ENCODE peak calls at places on chromosomes 4 and X, in eight cellular contexts. One of them, this sample, is unnamed.
A peak's percentile ranks its signal among the peaks of the same experiment; 100 is the strongest.

GRCh38 chr4:162229670-162230069 is 65.9 kb upstream of the FSTL5 start:
- DNase-seq in HFF-Myc: no peak
- DNase-seq in astrocyte of the spinal cord: peak; percentile 3
- DNase-seq in suprapubic skin: no peak
- DNase-seq in left lung: no peak
- DNase-seq in epithelial cell of esophagus: peak; percentile 55
- DNase-seq in AG10803: no peak
- DNase-seq in gastrocnemius medialis: no peak
- DNase-seq in this sample: no peak

GRCh38 chrX:1239681-1240142 is 27.3 kb upstream of the CRLF2 start:
- DNase-seq in HFF-Myc: no peak
- DNase-seq in astrocyte of the spinal cord: no peak
- DNase-seq in suprapubic skin: peak; percentile 85
- DNase-seq in left lung: peak; percentile 95
- DNase-seq in epithelial cell of esophagus: no peak
- DNase-seq in AG10803: no peak
- DNase-seq in gastrocnemius medialis: peak; percentile 8
- DNase-seq in this sample: no peak

GRCh38 chrX:31487946-31488345 is 416.1 kb upstream of the FTHL17 start:
- DNase-seq in HFF-Myc: no peak
- DNase-seq in astrocyte of the spinal cord: no peak
- DNase-seq in suprapubic skin: no peak
- DNase-seq in left lung: no peak
- DNase-seq in epithelial cell of esophagus: no peak
- DNase-seq in AG10803: no peak
- DNase-seq in gastrocnemius medialis: no peak
- DNase-seq in this sample: no peak

GRCh38 chrX:105822138-105823091 is at the start of gene NRK:
- DNase-seq in HFF-Myc: no peak
- DNase-seq in astrocyte of the spinal cord: peak; percentile 42
- DNase-seq in suprapubic skin: no peak
- DNase-seq in left lung: peak; percentile 49
- DNase-seq in epithelial cell of esophagus: peak; percentile 0
- DNase-seq in AG10803: no peak
- DNase-seq in gastrocnemius medialis: no peak
- DNase-seq in this sample: peak; percentile 29

GRCh38 chr4:73776363-73776762 is 36.0 kb downstream of the CXCL8 start:
- DNase-seq in HFF-Myc: peak; percentile 39
- DNase-seq in astrocyte of the spinal cord: peak; percentile 96
- DNase-seq in suprapubic skin: no peak
- DNase-seq in left lung: no peak
- DNase-seq in epithelial cell of esophagus: peak; percentile 34
- DNase-seq in AG10803: peak; percentile 70
- DNase-seq in gastrocnemius medialis: peak; percentile 40
- DNase-seq in this sample: no peak

GRCh38 chr4:161554372-161554990 is 609.3 kb downstream of the FSTL5 start:
- DNase-seq in HFF-Myc: no peak
- DNase-seq in astrocyte of the spinal cord: peak; percentile 86
- DNase-seq in suprapubic skin: no peak
- DNase-seq in left lung: no peak
- DNase-seq in epithelial cell of esophagus: peak; percentile 66
- DNase-seq in AG10803: peak; percentile 20
- DNase-seq in gastrocnemius medialis: no peak
- DNase-seq in this sample: no peak

GRCh38 chrX:3215249-3215648 is 131.2 kb downstream of the MXRA5 start:
- DNase-seq in HFF-Myc: no peak
- DNase-seq in astrocyte of the spinal cord: no peak
- DNase-seq in suprapubic skin: no peak
- DNase-seq in left lung: no peak
- DNase-seq in epithelial cell of esophagus: no peak
- DNase-seq in AG10803: no peak
- DNase-seq in gastrocnemius medialis: no peak
- DNase-seq in this sample: no peak

GRCh38 chr4:91325495-91325894 is 978.3 kb upstream of the GRID2 start:
- DNase-seq in HFF-Myc: no peak
- DNase-seq in astrocyte of the spinal cord: peak; percentile 86
- DNase-seq in suprapubic skin: no peak
- DNase-seq in left lung: no peak
- DNase-seq in epithelial cell of esophagus: peak; percentile 79
- DNase-seq in AG10803: no peak
- DNase-seq in gastrocnemius medialis: no peak
- DNase-seq in this sample: no peak

GRCh38 chr4:123564758-123565346 is 168.3 kb downstream of the SPRY1 start:
- DNase-seq in HFF-Myc: no peak
- DNase-seq in astrocyte of the spinal cord: peak; percentile 58
- DNase-seq in suprapubic skin: no peak
- DNase-seq in left lung: no peak
- DNase-seq in epithelial cell of esophagus: peak; percentile 84
- DNase-seq in AG10803: peak; percentile 69
- DNase-seq in gastrocnemius medialis: peak; percentile 15
- DNase-seq in this sample: peak; percentile 16

GRCh38 chr4:2256781-2257191 is 5.1 kb downstream of the MXD4 start:
- DNase-seq in HFF-Myc: no peak
- DNase-seq in astrocyte of the spinal cord: no peak
- DNase-seq in suprapubic skin: peak; percentile 69
- DNase-seq in left lung: peak; percentile 72
- DNase-seq in epithelial cell of esophagus: no peak
- DNase-seq in AG10803: no peak
- DNase-seq in gastrocnemius medialis: peak; percentile 29
- DNase-seq in this sample: no peak

GRCh38 chr4:80069837-80070788 is 2.9 kb downstream of the ANTXR2 start:
- DNase-seq in HFF-Myc: no peak
- DNase-seq in astrocyte of the spinal cord: peak; percentile 22
- DNase-seq in suprapubic skin: no peak
- DNase-seq in left lung: no peak
- DNase-seq in epithelial cell of esophagus: peak; percentile 70
- DNase-seq in AG10803: no peak
- DNase-seq in gastrocnemius medialis: no peak
- DNase-seq in this sample: no peak

GRCh38 chr4:51894246-51894645 is 51.3 kb downstream of the DCUN1D4 start:
- DNase-seq in HFF-Myc: no peak
- DNase-seq in astrocyte of the spinal cord: peak; percentile 20
- DNase-seq in suprapubic skin: no peak
- DNase-seq in left lung: no peak
- DNase-seq in epithelial cell of esophagus: peak; percentile 40
- DNase-seq in AG10803: peak; percentile 34
- DNase-seq in gastrocnemius medialis: no peak
- DNase-seq in this sample: no peak

GRCh38 chr4:126604273-126604867 is 1028.4 kb upstream of the INTU start:
- DNase-seq in HFF-Myc: no peak
- DNase-seq in astrocyte of the spinal cord: peak; percentile 65
- DNase-seq in suprapubic skin: no peak
- DNase-seq in left lung: no peak
- DNase-seq in epithelial cell of esophagus: peak; percentile 54
- DNase-seq in AG10803: peak; percentile 62
- DNase-seq in gastrocnemius medialis: no peak
- DNase-seq in this sample: peak; percentile 22

GRCh38 chrX:21926116-21926515 is 14.4 kb upstream of the SMS start:
- DNase-seq in HFF-Myc: no peak
- DNase-seq in astrocyte of the spinal cord: no peak
- DNase-seq in suprapubic skin: no peak
- DNase-seq in left lung: no peak
- DNase-seq in epithelial cell of esophagus: no peak
- DNase-seq in AG10803: peak; percentile 39
- DNase-seq in gastrocnemius medialis: no peak
- DNase-seq in this sample: no peak

GRCh38 chrX:153060095-153060445 is 3.8 kb downstream of the PNMA3 start:
- DNase-seq in HFF-Myc: no peak
- DNase-seq in astrocyte of the spinal cord: no peak
- DNase-seq in suprapubic skin: no peak
- DNase-seq in left lung: no peak
- DNase-seq in epithelial cell of esophagus: no peak
- DNase-seq in AG10803: no peak
- DNase-seq in gastrocnemius medialis: no peak
- DNase-seq in this sample: no peak

GRCh38 chr4:687048-687974 is 1.6 kb downstream of the SLC49A3 start:
- DNase-seq in HFF-Myc: peak; percentile 57
- DNase-seq in astrocyte of the spinal cord: peak; percentile 78
- DNase-seq in suprapubic skin: peak; percentile 96
- DNase-seq in left lung: peak; percentile 98
- DNase-seq in epithelial cell of esophagus: peak; percentile 87
- DNase-seq in AG10803: peak; percentile 87
- DNase-seq in gastrocnemius medialis: peak; percentile 95
- DNase-seq in this sample: no peak

DNA sequence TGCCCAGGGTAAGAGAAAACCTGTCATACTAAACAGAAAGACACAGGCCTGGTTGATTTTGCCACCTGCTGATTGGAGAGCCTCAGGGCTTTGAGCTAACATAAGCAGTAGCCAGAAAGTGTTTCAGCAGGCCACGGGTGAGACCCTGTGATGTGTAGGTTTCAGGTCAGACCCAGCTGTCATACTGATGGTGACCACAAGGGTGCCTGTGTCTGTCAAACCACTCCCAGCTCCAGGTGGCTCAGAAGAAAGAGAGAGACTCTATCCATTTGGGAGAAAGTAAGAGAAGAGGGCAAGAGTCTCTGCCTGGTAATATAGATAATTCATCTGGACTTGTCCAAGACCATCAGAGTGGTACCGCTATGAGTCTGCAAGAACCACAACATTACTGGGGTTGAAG is 72.8 kb upstream of the NLRP2B start:
- DNase-seq in HFF-Myc: no peak
- DNase-seq in astrocyte of the spinal cord: no peak
- DNase-seq in suprapubic skin: no peak
- DNase-seq in left lung: no peak
- DNase-seq in epithelial cell of esophagus: peak; percentile 2
- DNase-seq in AG10803: no peak
- DNase-seq in gastrocnemius medialis: no peak
- DNase-seq in this sample: no peak
- TF ChIP-seq CTCF in HFF-Myc: no peak
- TF ChIP-seq CTCF in astrocyte of the spinal cord: no peak
- TF ChIP-seq CTCF in suprapubic skin: no peak
- TF ChIP-seq CTCF in left lung: no peak
- TF ChIP-seq CTCF in epithelial cell of esophagus: no peak
- TF ChIP-seq CTCF in AG10803: no peak
- TF ChIP-seq CTCF in gastrocnemius medialis: no peak
- TF ChIP-seq CTCF in this sample: no peak

DNA sequence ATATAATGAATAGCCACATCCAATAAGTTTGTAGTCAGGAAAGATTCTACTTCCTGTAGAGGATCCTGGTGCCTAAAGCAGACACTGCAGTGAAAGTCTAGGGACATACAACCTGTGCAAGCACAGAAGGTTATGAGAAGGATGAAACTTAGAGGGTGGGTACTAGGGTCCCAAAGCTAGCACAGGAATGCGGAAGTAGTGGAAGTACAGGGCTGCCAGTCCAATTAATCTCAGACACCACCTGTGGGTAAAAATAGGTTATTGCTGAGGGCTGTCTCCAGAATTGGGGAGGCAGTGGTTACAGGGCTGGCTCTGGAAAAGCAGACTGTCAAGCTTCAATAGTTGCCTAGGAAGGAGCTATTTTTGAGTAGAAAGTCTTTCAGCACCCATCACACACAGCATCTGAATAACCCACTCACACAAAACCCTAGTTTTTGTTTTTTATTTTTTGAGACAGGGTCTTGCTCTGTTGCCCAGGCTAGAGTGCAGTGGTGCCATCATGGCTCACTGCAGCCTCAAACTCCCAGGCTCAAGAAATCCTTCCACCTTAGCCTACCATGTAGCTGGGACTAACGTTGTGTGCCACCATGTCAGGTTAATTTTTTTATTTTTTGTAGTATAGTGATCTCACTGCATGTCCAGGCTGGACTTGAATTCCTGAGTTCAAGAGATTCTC is 50.8 kb upstream of the ELF2 start:
- DNase-seq in HFF-Myc: no peak
- DNase-seq in astrocyte of the spinal cord: no peak
- DNase-seq in suprapubic skin: no peak
- DNase-seq in left lung: no peak
- DNase-seq in epithelial cell of esophagus: peak; percentile 28
- DNase-seq in AG10803: no peak
- DNase-seq in gastrocnemius medialis: no peak
- DNase-seq in this sample: no peak
- TF ChIP-seq CTCF in HFF-Myc: no peak
- TF ChIP-seq CTCF in astrocyte of the spinal cord: no peak
- TF ChIP-seq CTCF in suprapubic skin: no peak
- TF ChIP-seq CTCF in left lung: no peak
- TF ChIP-seq CTCF in epithelial cell of esophagus: peak; percentile 43
- TF ChIP-seq CTCF in AG10803: peak; percentile 29
- TF ChIP-seq CTCF in gastrocnemius medialis: no peak
- TF ChIP-seq CTCF in this sample: no peak

GRCh38 chr4:54384563-54384962 is 155.5 kb downstream of the PDGFRA start:
- DNase-seq in HFF-Myc: no peak
- DNase-seq in astrocyte of the spinal cord: peak; percentile 50
- DNase-seq in suprapubic skin: no peak
- DNase-seq in left lung: no peak
- DNase-seq in epithelial cell of esophagus: peak; percentile 54
- DNase-seq in AG10803: peak; percentile 66
- DNase-seq in gastrocnemius medialis: no peak
- DNase-seq in this sample: no peak
- TF ChIP-seq CTCF in HFF-Myc: peak; percentile 35
- TF ChIP-seq CTCF in astrocyte of the spinal cord: peak; percentile 50
- TF ChIP-seq CTCF in suprapubic skin: peak; percentile 14
- TF ChIP-seq CTCF in left lung: peak; percentile 19
- TF ChIP-seq CTCF in epithelial cell of esophagus: peak; percentile 57
- TF ChIP-seq CTCF in AG10803: peak; percentile 75
- TF ChIP-seq CTCF in gastrocnemius medialis: no peak
- TF ChIP-seq CTCF in this sample: no peak

GRCh38 chrX:100658936-100659335 is 14.9 kb downstream of the SRPX2 start:
- DNase-seq in HFF-Myc: no peak
- DNase-seq in astrocyte of the spinal cord: no peak
- DNase-seq in suprapubic skin: no peak
- DNase-seq in left lung: no peak
- DNase-seq in epithelial cell of esophagus: peak; percentile 39
- DNase-seq in AG10803: no peak
- DNase-seq in gastrocnemius medialis: no peak
- DNase-seq in this sample: no peak

GRCh38 chrX:100652266-100652665 is 8.3 kb downstream of the SRPX2 start:
- DNase-seq in HFF-Myc: no peak
- DNase-seq in astrocyte of the spinal cord: no peak
- DNase-seq in suprapubic skin: no peak
- DNase-seq in left lung: no peak
- DNase-seq in epithelial cell of esophagus: no peak
- DNase-seq in AG10803: no peak
- DNase-seq in gastrocnemius medialis: no peak
- DNase-seq in this sample: no peak

GRCh38 chrX:100649550-100650356 is 5.8 kb downstream of the SRPX2 start:
- DNase-seq in HFF-Myc: peak; percentile 52
- DNase-seq in astrocyte of the spinal cord: peak; percentile 90
- DNase-seq in suprapubic skin: peak; percentile 87
- DNase-seq in left lung: no peak
- DNase-seq in epithelial cell of esophagus: peak; percentile 88
- DNase-seq in AG10803: peak; percentile 94
- DNase-seq in gastrocnemius medialis: peak; percentile 42
- DNase-seq in this sample: peak; percentile 21

GRCh38 chrX:100650841-100651240 is 6.8 kb downstream of the SRPX2 start:
- DNase-seq in HFF-Myc: no peak
- DNase-seq in astrocyte of the spinal cord: no peak
- DNase-seq in suprapubic skin: no peak
- DNase-seq in left lung: no peak
- DNase-seq in epithelial cell of esophagus: no peak
- DNase-seq in AG10803: no peak
- DNase-seq in gastrocnemius medialis: no peak
- DNase-seq in this sample: no peak

DNA sequence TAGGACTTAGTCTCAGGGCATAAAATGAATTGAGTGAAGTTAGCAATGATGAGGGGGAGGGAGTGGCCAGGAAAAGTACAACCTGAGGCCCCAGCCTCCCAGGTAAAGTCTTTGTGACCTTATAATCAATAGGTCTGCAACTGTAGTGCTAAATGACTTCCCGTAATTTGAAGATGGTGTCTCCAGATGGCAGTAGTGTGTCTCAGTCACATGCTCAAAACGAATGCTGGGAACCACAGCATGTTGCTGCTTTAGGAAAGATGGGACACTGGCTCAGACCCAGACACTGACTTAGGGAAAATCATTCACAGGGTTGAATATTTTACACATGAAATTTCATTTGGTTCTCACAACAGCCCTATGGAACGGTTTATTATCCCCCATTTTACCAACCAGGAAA is 10.3 kb downstream of the SRPX2 start:
- DNase-seq in HFF-Myc: no peak
- DNase-seq in astrocyte of the spinal cord: no peak
- DNase-seq in suprapubic skin: no peak
- DNase-seq in left lung: no peak
- DNase-seq in epithelial cell of esophagus: peak; percentile 30
- DNase-seq in AG10803: peak; percentile 45
- DNase-seq in gastrocnemius medialis: no peak
- DNase-seq in this sample: no peak
- TF ChIP-seq CTCF in HFF-Myc: peak; percentile 9
- TF ChIP-seq CTCF in astrocyte of the spinal cord: peak; percentile 8
- TF ChIP-seq CTCF in suprapubic skin: no peak
- TF ChIP-seq CTCF in left lung: no peak
- TF ChIP-seq CTCF in epithelial cell of esophagus: peak; percentile 36
- TF ChIP-seq CTCF in AG10803: peak; percentile 23
- TF ChIP-seq CTCF in gastrocnemius medialis: no peak
- TF ChIP-seq CTCF in this sample: no peak